ENCODE peak calls at places on chromosomes 12 and 14, in six cellular contexts. One of them, this sample, is unnamed.

GRCh38 chr14:46368275-46368674 is 283.3 kb downstream of the RPL10L start:
- DNase-seq in endothelial cell of umbilical vein: no peak
- DNase-seq in heart left ventricle: no peak
- DNase-seq in transverse colon: no peak
- DNase-seq in testis: peak; percentile 34
- DNase-seq in Peyer's patch: no peak
- DNase-seq in this sample: no peak

GRCh38 chr12:113299619-113300237 is 35.2 kb downstream of the SLC8B1 start:
- DNase-seq in endothelial cell of umbilical vein: peak; percentile 58
- DNase-seq in heart left ventricle: peak; percentile 57
- DNase-seq in transverse colon: peak; percentile 30
- DNase-seq in testis: peak; percentile 46
- DNase-seq in Peyer's patch: peak; percentile 55
- DNase-seq in this sample: peak; percentile 32

GRCh38 chr12:112810235-112810917 is 18.8 kb downstream of the RPH3A start:
- DNase-seq in endothelial cell of umbilical vein: no peak
- DNase-seq in heart left ventricle: no peak
- DNase-seq in transverse colon: no peak
- DNase-seq in testis: no peak
- DNase-seq in Peyer's patch: no peak
- DNase-seq in this sample: no peak

GRCh38 chr12:66636771-66637170 is 42.1 kb downstream of the GRIP1 start:
- DNase-seq in endothelial cell of umbilical vein: no peak
- DNase-seq in heart left ventricle: no peak
- DNase-seq in transverse colon: no peak
- DNase-seq in testis: peak; percentile 21
- DNase-seq in Peyer's patch: no peak
- DNase-seq in this sample: peak; percentile 32

GRCh38 chr14:64979336-64980074 is 7.2 kb upstream of the FNTB start:
- DNase-seq in endothelial cell of umbilical vein: no peak
- DNase-seq in heart left ventricle: no peak
- DNase-seq in transverse colon: no peak
- DNase-seq in testis: no peak
- DNase-seq in Peyer's patch: no peak
- DNase-seq in this sample: no peak

GRCh38 chr12:80864046-80864735 is 73.5 kb downstream of the LIN7A start:
- DNase-seq in endothelial cell of umbilical vein: no peak
- DNase-seq in heart left ventricle: no peak
- DNase-seq in transverse colon: no peak
- DNase-seq in testis: no peak
- DNase-seq in Peyer's patch: no peak
- DNase-seq in this sample: no peak

GRCh38 chr14:84591827-84592540 is 938.0 kb upstream of the FLRT2 start:
- DNase-seq in endothelial cell of umbilical vein: peak; percentile 2
- DNase-seq in heart left ventricle: no peak
- DNase-seq in transverse colon: no peak
- DNase-seq in testis: no peak
- DNase-seq in Peyer's patch: no peak
- DNase-seq in this sample: no peak

GRCh38 chr14:25381498-25381897 is 331.6 kb upstream of the STXBP6 start:
- DNase-seq in endothelial cell of umbilical vein: peak; percentile 59
- DNase-seq in heart left ventricle: no peak
- DNase-seq in transverse colon: no peak
- DNase-seq in testis: no peak
- DNase-seq in Peyer's patch: no peak
- DNase-seq in this sample: no peak

GRCh38 chr12:121789800-121790748 is 3.4 kb downstream of the RHOF start:
- DNase-seq in endothelial cell of umbilical vein: no peak
- DNase-seq in heart left ventricle: peak; percentile 80
- DNase-seq in transverse colon: peak; percentile 87
- DNase-seq in testis: no peak
- DNase-seq in Peyer's patch: peak; percentile 97
- DNase-seq in this sample: peak; percentile 75

GRCh38 chr14:67766035-67766680 is 50.2 kb downstream of the ZFYVE26 start:
- DNase-seq in endothelial cell of umbilical vein: no peak
- DNase-seq in heart left ventricle: no peak
- DNase-seq in transverse colon: peak; percentile 14
- DNase-seq in testis: no peak
- DNase-seq in Peyer's patch: no peak
- DNase-seq in this sample: no peak

GRCh38 chr12:39236994-39237393 is 205.9 kb downstream of the KIF21A start:
- DNase-seq in endothelial cell of umbilical vein: peak; percentile 3
- DNase-seq in heart left ventricle: no peak
- DNase-seq in transverse colon: no peak
- DNase-seq in testis: no peak
- DNase-seq in Peyer's patch: no peak
- DNase-seq in this sample: no peak

GRCh38 chr12:124036117-124037109 is 63.4 kb downstream of the ZNF664 start:
- DNase-seq in endothelial cell of umbilical vein: peak; percentile 60
- DNase-seq in heart left ventricle: peak; percentile 49
- DNase-seq in transverse colon: peak; percentile 35
- DNase-seq in testis: peak; percentile 61
- DNase-seq in Peyer's patch: peak; percentile 65
- DNase-seq in this sample: peak; percentile 50

GRCh38 chr12:14995583-14996425 is 23.0 kb downstream of the PDE6H start:
- DNase-seq in endothelial cell of umbilical vein: peak; percentile 81
- DNase-seq in heart left ventricle: no peak
- DNase-seq in transverse colon: no peak
- DNase-seq in testis: no peak
- DNase-seq in Peyer's patch: no peak
- DNase-seq in this sample: no peak

GRCh38 chr12:52190860-52191729 is 719 bp downstream of the KRT80 start:
- DNase-seq in endothelial cell of umbilical vein: no peak
- DNase-seq in heart left ventricle: no peak
- DNase-seq in transverse colon: no peak
- DNase-seq in testis: no peak
- DNase-seq in Peyer's patch: no peak
- DNase-seq in this sample: no peak

GRCh38 chr14:93081875-93082570 is 33.7 kb downstream of the ITPK1 start:
- DNase-seq in endothelial cell of umbilical vein: no peak
- DNase-seq in heart left ventricle: no peak
- DNase-seq in transverse colon: no peak
- DNase-seq in testis: no peak
- DNase-seq in Peyer's patch: peak; percentile 75
- DNase-seq in this sample: no peak

GRCh38 chr12:106480259-106480658 is 102.5 kb upstream of the RFX4 start:
- DNase-seq in endothelial cell of umbilical vein: no peak
- DNase-seq in heart left ventricle: no peak
- DNase-seq in transverse colon: no peak
- DNase-seq in testis: no peak
- DNase-seq in Peyer's patch: no peak
- DNase-seq in this sample: no peak

GRCh38 chr12:63916561-63917476 is 72.3 kb downstream of the SRGAP1 start:
- DNase-seq in endothelial cell of umbilical vein: peak; percentile 90
- DNase-seq in heart left ventricle: no peak
- DNase-seq in transverse colon: no peak
- DNase-seq in testis: no peak
- DNase-seq in Peyer's patch: no peak
- DNase-seq in this sample: no peak

GRCh38 chr12:79644274-79645234 is 46.2 kb downstream of the PAWR start:
- DNase-seq in endothelial cell of umbilical vein: no peak
- DNase-seq in heart left ventricle: no peak
- DNase-seq in transverse colon: no peak
- DNase-seq in testis: no peak
- DNase-seq in Peyer's patch: no peak
- DNase-seq in this sample: no peak

GRCh38 chr12:112985655-112986290 is 7.5 kb downstream of the OAS2 start:
- DNase-seq in endothelial cell of umbilical vein: no peak
- DNase-seq in heart left ventricle: no peak
- DNase-seq in transverse colon: no peak
- DNase-seq in testis: no peak
- DNase-seq in Peyer's patch: no peak
- DNase-seq in this sample: no peak

GRCh38 chr12:13947237-13947945 is 34.0 kb downstream of the GRIN2B start:
- DNase-seq in endothelial cell of umbilical vein: no peak
- DNase-seq in heart left ventricle: no peak
- DNase-seq in transverse colon: no peak
- DNase-seq in testis: peak; percentile 43
- DNase-seq in Peyer's patch: no peak
- DNase-seq in this sample: no peak

GRCh38 chr14:22460461-22461195 is 128.4 kb downstream of the DAD1 start:
- DNase-seq in endothelial cell of umbilical vein: no peak
- DNase-seq in heart left ventricle: no peak
- DNase-seq in transverse colon: no peak
- DNase-seq in testis: no peak
- DNase-seq in Peyer's patch: no peak
- DNase-seq in this sample: no peak

GRCh38 chr12:96258451-96258933 is 64.3 kb downstream of the ELK3 start:
- DNase-seq in endothelial cell of umbilical vein: peak; percentile 70
- DNase-seq in heart left ventricle: peak; percentile 80
- DNase-seq in transverse colon: no peak
- DNase-seq in testis: no peak
- DNase-seq in Peyer's patch: no peak
- DNase-seq in this sample: no peak

GRCh38 chr12:119115296-119115905 is 63.3 kb upstream of the HSPB8 start:
- DNase-seq in endothelial cell of umbilical vein: peak; percentile 43
- DNase-seq in heart left ventricle: peak; percentile 35
- DNase-seq in transverse colon: peak; percentile 17
- DNase-seq in testis: peak; percentile 50
- DNase-seq in Peyer's patch: peak; percentile 50
- DNase-seq in this sample: no peak

GRCh38 chr12:104756901-104757300 is 201.2 kb downstream of the SLC41A2 start:
- DNase-seq in endothelial cell of umbilical vein: no peak
- DNase-seq in heart left ventricle: no peak
- DNase-seq in transverse colon: no peak
- DNase-seq in testis: no peak
- DNase-seq in Peyer's patch: no peak
- DNase-seq in this sample: no peak

GRCh38 chr12:124637586-124637985 is 70.2 kb upstream of the NCOR2 start:
- DNase-seq in endothelial cell of umbilical vein: no peak
- DNase-seq in heart left ventricle: no peak
- DNase-seq in transverse colon: no peak
- DNase-seq in testis: no peak
- DNase-seq in Peyer's patch: peak; percentile 75
- DNase-seq in this sample: peak; percentile 45

GRCh38 chr12:67484788-67485480 is 163.6 kb upstream of the DYRK2 start:
- DNase-seq in endothelial cell of umbilical vein: no peak
- DNase-seq in heart left ventricle: no peak
- DNase-seq in transverse colon: no peak
- DNase-seq in testis: no peak
- DNase-seq in Peyer's patch: no peak
- DNase-seq in this sample: no peak

GRCh38 chr12:3089588-3089987 is 12.4 kb downstream of the TSPAN9 start:
- DNase-seq in endothelial cell of umbilical vein: no peak
- DNase-seq in heart left ventricle: no peak
- DNase-seq in transverse colon: no peak
- DNase-seq in testis: no peak
- DNase-seq in Peyer's patch: no peak
- DNase-seq in this sample: no peak
- TF ChIP-seq POLR2A in endothelial cell of umbilical vein: no peak
- TF ChIP-seq POLR2A in heart left ventricle: no peak
- TF ChIP-seq POLR2A in transverse colon: no peak
- TF ChIP-seq POLR2A in testis: no peak
- TF ChIP-seq POLR2A in Peyer's patch: no peak
- TF ChIP-seq POLR2A in this sample: no peak

DNA sequence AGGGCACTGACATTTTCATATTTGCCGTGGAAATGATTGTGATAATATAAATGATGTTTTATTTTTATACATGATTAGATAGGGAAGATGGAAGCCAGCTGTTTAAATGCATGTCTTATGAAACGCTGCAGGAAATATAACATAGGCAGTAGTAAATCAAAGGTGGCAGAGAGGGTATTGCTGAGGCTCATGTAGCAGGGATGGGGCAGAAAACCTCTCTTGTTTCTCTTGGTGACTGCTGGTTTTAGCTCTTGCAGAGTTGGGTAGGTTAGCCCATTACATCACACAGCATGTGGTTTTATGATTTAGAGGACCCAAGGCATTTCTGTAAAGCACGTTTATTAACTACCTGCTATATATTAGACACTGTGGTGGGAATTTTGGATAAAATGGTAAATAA is 21.8 kb downstream of the NUBPL start:
- DNase-seq in endothelial cell of umbilical vein: no peak
- DNase-seq in heart left ventricle: no peak
- DNase-seq in transverse colon: no peak
- DNase-seq in testis: no peak
- DNase-seq in Peyer's patch: no peak
- DNase-seq in this sample: no peak
- H3K4me3 ChIP-seq in endothelial cell of umbilical vein: no peak overlapping the region
- H3K4me3 ChIP-seq in heart left ventricle: no peak overlapping the region
- H3K4me3 ChIP-seq in transverse colon: no peak overlapping the region
- H3K4me3 ChIP-seq in testis: no peak overlapping the region
- H3K4me3 ChIP-seq in Peyer's patch: no peak overlapping the region
- H3K4me3 ChIP-seq in this sample: no peak overlapping the region

DNA sequence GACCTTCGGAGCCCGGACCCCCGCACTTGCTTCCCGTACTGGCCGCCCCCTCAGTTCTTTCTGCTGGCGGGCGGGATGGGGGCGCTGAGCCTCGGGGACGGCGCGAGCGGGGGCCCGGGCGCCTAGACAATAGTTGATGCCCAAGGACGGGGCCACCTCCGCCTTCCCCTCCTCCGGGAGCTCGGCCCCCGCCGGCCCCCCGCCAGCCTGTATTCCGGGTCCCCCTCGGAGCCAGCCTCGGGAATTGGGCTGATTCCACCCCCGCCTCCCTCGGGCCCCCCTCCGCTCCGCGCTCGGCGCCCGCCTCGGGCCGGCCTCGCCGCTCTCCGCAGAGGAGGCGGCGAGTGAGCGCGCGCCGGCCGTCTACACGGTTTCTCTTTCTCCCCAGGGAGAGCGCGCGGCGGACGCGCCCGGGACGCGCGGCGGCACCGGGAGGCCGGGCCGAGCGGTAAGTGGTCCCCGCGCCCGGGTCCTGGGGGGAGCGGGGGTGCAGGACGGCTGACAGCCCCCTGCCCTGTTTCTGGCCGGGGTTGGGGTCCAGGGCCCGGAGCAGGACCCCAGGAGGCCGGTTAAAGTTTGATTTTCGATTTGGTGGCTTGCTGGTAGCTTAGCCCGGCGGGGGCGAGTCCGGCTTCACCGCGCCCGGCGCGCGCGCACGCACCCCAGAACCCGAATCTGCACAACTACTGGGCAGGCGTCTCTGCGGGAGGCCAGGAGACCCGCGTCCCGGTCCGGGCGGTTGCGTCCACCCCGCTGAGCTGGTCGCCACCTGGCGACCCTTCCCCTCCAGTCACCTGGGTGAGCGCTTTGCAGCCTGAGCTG is 413.7 kb downstream of the PCNX1 start:
- DNase-seq in endothelial cell of umbilical vein: peak; percentile 65
- DNase-seq in heart left ventricle: peak; percentile 70
- DNase-seq in transverse colon: peak; percentile 67
- DNase-seq in testis: peak; percentile 51
- DNase-seq in Peyer's patch: peak; percentile 79
- DNase-seq in this sample: peak; percentile 73
- TF ChIP-seq POLR2A in endothelial cell of umbilical vein: no peak
- TF ChIP-seq POLR2A in heart left ventricle: peak; percentile 31
- TF ChIP-seq POLR2A in transverse colon: peak; percentile 29
- TF ChIP-seq POLR2A in testis: no peak
- TF ChIP-seq POLR2A in Peyer's patch: peak; percentile 84
- TF ChIP-seq POLR2A in this sample: no peak

GRCh38 chr14:59868021-59868420 is 2.6 kb downstream of the RTN1 start:
- DNase-seq in endothelial cell of umbilical vein: no peak
- DNase-seq in heart left ventricle: no peak
- DNase-seq in transverse colon: no peak
- DNase-seq in testis: no peak
- DNase-seq in Peyer's patch: no peak
- DNase-seq in this sample: no peak

GRCh38 chr14:59869381-59870255 is 958 bp downstream of the RTN1 start:
- DNase-seq in endothelial cell of umbilical vein: no peak
- DNase-seq in heart left ventricle: no peak
- DNase-seq in transverse colon: no peak
- DNase-seq in testis: peak; percentile 23
- DNase-seq in Peyer's patch: no peak
- DNase-seq in this sample: no peak

GRCh38 chr14:59871166-59871495 is 555 bp upstream of the RTN1 start:
- DNase-seq in endothelial cell of umbilical vein: peak; percentile 2
- DNase-seq in heart left ventricle: no peak
- DNase-seq in transverse colon: no peak
- DNase-seq in testis: no peak
- DNase-seq in Peyer's patch: no peak
- DNase-seq in this sample: no peak

GRCh38 chr14:59870277-59871165 is at the start of gene RTN1:
- DNase-seq in endothelial cell of umbilical vein: peak; percentile 44
- DNase-seq in heart left ventricle: peak; percentile 41
- DNase-seq in transverse colon: peak; percentile 25
- DNase-seq in testis: peak; percentile 72
- DNase-seq in Peyer's patch: peak; percentile 48
- DNase-seq in this sample: peak; percentile 43
- H3K4me3 ChIP-seq in endothelial cell of umbilical vein: peak within 1 kb of the TSS; percentile 40
- H3K4me3 ChIP-seq in heart left ventricle: peak within 1 kb of the TSS; percentile 51
- H3K4me3 ChIP-seq in transverse colon: peak within 1 kb of the TSS; percentile 32
- H3K4me3 ChIP-seq in testis: peak within 1 kb of the TSS; percentile 59
- H3K4me3 ChIP-seq in Peyer's patch: peak within 1 kb of the TSS; percentile 41
- H3K4me3 ChIP-seq in this sample: peak within 1 kb of the TSS; percentile 58